ENCODE peak calls at places on chromosome 19, in four cellular contexts. One of them, this sample, is unnamed.
A peak's percentile ranks its signal among the peaks of the same experiment; 100 is the strongest.

GRCh38 chr19:30621326-30621920 is 249.2 kb downstream of the ZNF536 start:
- DNase-seq in Right ventricle myocardium superior: no peak
- DNase-seq in skeletal muscle cell: no peak
- DNase-seq in NCI-H2107: no peak
- DNase-seq in this sample: no peak

GRCh38 chr19:51692065-51692915 is 840 bp upstream of the SPACA6 start:
- DNase-seq in skeletal muscle cell: no peak
- DNase-seq in Right ventricle myocardium superior: no peak
- DNase-seq in NCI-H2107: no peak
- DNase-seq in this sample: no peak

GRCh38 chr19:51460164-51460992 is 2.1 kb upstream of the SIGLEC8 start:
- DNase-seq in NCI-H2107: no peak
- DNase-seq in skeletal muscle cell: no peak
- DNase-seq in Right ventricle myocardium superior: no peak
- DNase-seq in this sample: no peak

GRCh38 chr19:19677579-19677978 is 8.9 kb downstream of the ZNF101 start:
- DNase-seq in NCI-H2107: no peak
- DNase-seq in Right ventricle myocardium superior: no peak
- DNase-seq in skeletal muscle cell: no peak
- DNase-seq in this sample: no peak

GRCh38 chr19:2446390-2446789 is 10.4 kb downstream of the LMNB2 start:
- DNase-seq in Right ventricle myocardium superior: no peak
- DNase-seq in skeletal muscle cell: peak; percentile 52
- DNase-seq in NCI-H2107: peak; percentile 85
- DNase-seq in this sample: no peak

GRCh38 chr19:47518139-47518538 is 3.3 kb upstream of the NAPA start:
- DNase-seq in Right ventricle myocardium superior: no peak
- DNase-seq in skeletal muscle cell: no peak
- DNase-seq in NCI-H2107: no peak
- DNase-seq in this sample: no peak

GRCh38 chr19:47357788-47358680 is 8.9 kb downstream of the DHX34 start:
- DNase-seq in Right ventricle myocardium superior: no peak
- DNase-seq in skeletal muscle cell: no peak
- DNase-seq in NCI-H2107: no peak
- DNase-seq in this sample: no peak

GRCh38 chr19:4537953-4538600 is 1.8 kb downstream of the LRG1 start:
- DNase-seq in NCI-H2107: no peak
- DNase-seq in Right ventricle myocardium superior: no peak
- DNase-seq in skeletal muscle cell: no peak
- DNase-seq in this sample: no peak

GRCh38 chr19:47499863-47500830 is 14.7 kb downstream of the NAPA start:
- DNase-seq in NCI-H2107: no peak
- DNase-seq in Right ventricle myocardium superior: no peak
- DNase-seq in skeletal muscle cell: no peak
- DNase-seq in this sample: no peak

GRCh38 chr19:8391274-8392016 is 1.3 kb downstream of the RAB11B start:
- DNase-seq in NCI-H2107: no peak
- DNase-seq in skeletal muscle cell: no peak
- DNase-seq in Right ventricle myocardium superior: no peak
- DNase-seq in this sample: peak; percentile 27

This sample was measured in left cardiac atrium.